ENCODE peak calls at places on chromosomes 7 and 10, in nine cellular contexts. One of them, this sample, is unnamed.

GRCh38 chr10:102358717-102359382 is 36.7 kb upstream of the NFKB2 start:
- DNase-seq in cardiac fibroblast: no peak
- DNase-seq in NCI-H1092: no peak
- DNase-seq in activated CD8-positive, alpha-beta memory T cell treated with anti-CD3 and anti-CD28 coated beads, Interleukin-2, amount 50 U/mL, for 4 hours: no peak
- DNase-seq in left colon: no peak
- DNase-seq in naive thymus-derived CD8-positive, alpha-beta T cell: no peak
- DNase-seq in AG10803: peak; percentile 65
- DNase-seq in NB4: no peak
- DNase-seq in activated naive CD4-positive, alpha-beta T cell: no peak
- DNase-seq in this sample: no peak

GRCh38 chr7:100371561-100372171 is 1.6 kb upstream of the PILRA start:
- DNase-seq in cardiac fibroblast: no peak
- DNase-seq in left colon: no peak
- DNase-seq in AG10803: no peak
- DNase-seq in NCI-H1092: no peak
- DNase-seq in activated naive CD4-positive, alpha-beta T cell: no peak
- DNase-seq in activated CD8-positive, alpha-beta memory T cell treated with anti-CD3 and anti-CD28 coated beads, Interleukin-2, amount 50 U/mL, for 4 hours: no peak
- DNase-seq in naive thymus-derived CD8-positive, alpha-beta T cell: no peak
- DNase-seq in NB4: peak; percentile 51
- DNase-seq in this sample: no peak

GRCh38 chr7:106848851-106849442 is 16.1 kb upstream of the PIK3CG start:
- DNase-seq in NCI-H1092: no peak
- DNase-seq in AG10803: peak; percentile 91
- DNase-seq in activated CD8-positive, alpha-beta memory T cell treated with anti-CD3 and anti-CD28 coated beads, Interleukin-2, amount 50 U/mL, for 4 hours: no peak
- DNase-seq in NB4: no peak
- DNase-seq in activated naive CD4-positive, alpha-beta T cell: no peak
- DNase-seq in cardiac fibroblast: peak; percentile 39
- DNase-seq in left colon: no peak
- DNase-seq in naive thymus-derived CD8-positive, alpha-beta T cell: no peak
- DNase-seq in this sample: no peak

GRCh38 chr7:94190599-94191061 is 186.5 kb upstream of the BET1 start:
- DNase-seq in naive thymus-derived CD8-positive, alpha-beta T cell: no peak
- DNase-seq in activated CD8-positive, alpha-beta memory T cell treated with anti-CD3 and anti-CD28 coated beads, Interleukin-2, amount 50 U/mL, for 4 hours: no peak
- DNase-seq in activated naive CD4-positive, alpha-beta T cell: no peak
- DNase-seq in NB4: no peak
- DNase-seq in cardiac fibroblast: peak; percentile 96
- DNase-seq in AG10803: peak; percentile 97
- DNase-seq in NCI-H1092: peak; percentile 61
- DNase-seq in left colon: no peak
- DNase-seq in this sample: no peak

GRCh38 chr10:124267231-124267885 is 151.4 kb downstream of the OAT start:
- DNase-seq in AG10803: peak; percentile 56
- DNase-seq in naive thymus-derived CD8-positive, alpha-beta T cell: no peak
- DNase-seq in cardiac fibroblast: peak; percentile 20
- DNase-seq in NCI-H1092: peak; percentile 3
- DNase-seq in NB4: no peak
- DNase-seq in activated CD8-positive, alpha-beta memory T cell treated with anti-CD3 and anti-CD28 coated beads, Interleukin-2, amount 50 U/mL, for 4 hours: no peak
- DNase-seq in activated naive CD4-positive, alpha-beta T cell: no peak
- DNase-seq in left colon: no peak
- DNase-seq in this sample: no peak

GRCh38 chr10:50275650-50276235 is 24.4 kb upstream of the ASAH2 start:
- DNase-seq in NCI-H1092: no peak
- DNase-seq in activated naive CD4-positive, alpha-beta T cell: peak; percentile 4
- DNase-seq in left colon: peak; percentile 65
- DNase-seq in naive thymus-derived CD8-positive, alpha-beta T cell: no peak
- DNase-seq in NB4: peak; percentile 51
- DNase-seq in AG10803: no peak
- DNase-seq in activated CD8-positive, alpha-beta memory T cell treated with anti-CD3 and anti-CD28 coated beads, Interleukin-2, amount 50 U/mL, for 4 hours: peak; percentile 23
- DNase-seq in cardiac fibroblast: peak; percentile 47
- DNase-seq in this sample: peak; percentile 85

GRCh38 chr10:103193107-103193819 is at the start of gene NT5C2:
- DNase-seq in NB4: peak; percentile 89
- DNase-seq in left colon: peak; percentile 86
- DNase-seq in cardiac fibroblast: peak; percentile 71
- DNase-seq in NCI-H1092: peak; percentile 27
- DNase-seq in naive thymus-derived CD8-positive, alpha-beta T cell: peak; percentile 76
- DNase-seq in AG10803: peak; percentile 76
- DNase-seq in activated naive CD4-positive, alpha-beta T cell: peak; percentile 78
- DNase-seq in activated CD8-positive, alpha-beta memory T cell treated with anti-CD3 and anti-CD28 coated beads, Interleukin-2, amount 50 U/mL, for 4 hours: peak; percentile 85
- DNase-seq in this sample: peak; percentile 89

GRCh38 chr7:6442114-6442513 is 5.6 kb downstream of the DAGLB start:
- DNase-seq in activated naive CD4-positive, alpha-beta T cell: no peak
- DNase-seq in cardiac fibroblast: peak; percentile 83
- DNase-seq in left colon: no peak
- DNase-seq in NB4: peak; percentile 61
- DNase-seq in activated CD8-positive, alpha-beta memory T cell treated with anti-CD3 and anti-CD28 coated beads, Interleukin-2, amount 50 U/mL, for 4 hours: no peak
- DNase-seq in naive thymus-derived CD8-positive, alpha-beta T cell: no peak
- DNase-seq in AG10803: no peak
- DNase-seq in NCI-H1092: no peak
- DNase-seq in this sample: no peak

GRCh38 chr7:13830604-13830915 is 158.9 kb downstream of the ETV1 start:
- DNase-seq in AG10803: no peak
- DNase-seq in naive thymus-derived CD8-positive, alpha-beta T cell: no peak
- DNase-seq in left colon: no peak
- DNase-seq in NCI-H1092: no peak
- DNase-seq in activated CD8-positive, alpha-beta memory T cell treated with anti-CD3 and anti-CD28 coated beads, Interleukin-2, amount 50 U/mL, for 4 hours: no peak
- DNase-seq in activated naive CD4-positive, alpha-beta T cell: no peak
- DNase-seq in NB4: no peak
- DNase-seq in cardiac fibroblast: peak; percentile 73
- DNase-seq in this sample: no peak

GRCh38 chr7:98867271-98867701 is 2.5 kb downstream of the TMEM130 start:
- DNase-seq in NB4: no peak
- DNase-seq in activated CD8-positive, alpha-beta memory T cell treated with anti-CD3 and anti-CD28 coated beads, Interleukin-2, amount 50 U/mL, for 4 hours: no peak
- DNase-seq in activated naive CD4-positive, alpha-beta T cell: no peak
- DNase-seq in cardiac fibroblast: peak; percentile 9
- DNase-seq in left colon: no peak
- DNase-seq in NCI-H1092: no peak
- DNase-seq in naive thymus-derived CD8-positive, alpha-beta T cell: no peak
- DNase-seq in AG10803: no peak
- DNase-seq in this sample: no peak

GRCh38 chr7:159105845-159106614 is 38.6 kb downstream of the VIPR2 start:
- DNase-seq in cardiac fibroblast: no peak
- DNase-seq in left colon: no peak
- DNase-seq in NCI-H1092: no peak
- DNase-seq in activated CD8-positive, alpha-beta memory T cell treated with anti-CD3 and anti-CD28 coated beads, Interleukin-2, amount 50 U/mL, for 4 hours: no peak
- DNase-seq in naive thymus-derived CD8-positive, alpha-beta T cell: no peak
- DNase-seq in NB4: no peak
- DNase-seq in activated naive CD4-positive, alpha-beta T cell: no peak
- DNase-seq in AG10803: no peak
- DNase-seq in this sample: no peak

GRCh38 chr10:6511347-6511746 is 68.7 kb downstream of the PRKCQ start:
- DNase-seq in AG10803: no peak
- DNase-seq in left colon: no peak
- DNase-seq in activated naive CD4-positive, alpha-beta T cell: no peak
- DNase-seq in activated CD8-positive, alpha-beta memory T cell treated with anti-CD3 and anti-CD28 coated beads, Interleukin-2, amount 50 U/mL, for 4 hours: no peak
- DNase-seq in NCI-H1092: no peak
- DNase-seq in cardiac fibroblast: no peak
- DNase-seq in naive thymus-derived CD8-positive, alpha-beta T cell: no peak
- DNase-seq in NB4: no peak
- DNase-seq in this sample: no peak

GRCh38 chr7:99120503-99120902 is 23.4 kb downstream of the SMURF1 start:
- DNase-seq in NCI-H1092: no peak
- DNase-seq in activated naive CD4-positive, alpha-beta T cell: no peak
- DNase-seq in naive thymus-derived CD8-positive, alpha-beta T cell: no peak
- DNase-seq in cardiac fibroblast: peak; percentile 58
- DNase-seq in NB4: peak; percentile 89
- DNase-seq in activated CD8-positive, alpha-beta memory T cell treated with anti-CD3 and anti-CD28 coated beads, Interleukin-2, amount 50 U/mL, for 4 hours: no peak
- DNase-seq in AG10803: peak; percentile 73
- DNase-seq in left colon: no peak
- DNase-seq in this sample: peak; percentile 88

GRCh38 chr10:75115137-75115536 is 3.7 kb downstream of the SAMD8 start:
- DNase-seq in NCI-H1092: no peak
- DNase-seq in activated naive CD4-positive, alpha-beta T cell: no peak
- DNase-seq in activated CD8-positive, alpha-beta memory T cell treated with anti-CD3 and anti-CD28 coated beads, Interleukin-2, amount 50 U/mL, for 4 hours: no peak
- DNase-seq in left colon: no peak
- DNase-seq in NB4: peak; percentile 42
- DNase-seq in AG10803: peak; percentile 53
- DNase-seq in cardiac fibroblast: peak; percentile 40
- DNase-seq in naive thymus-derived CD8-positive, alpha-beta T cell: no peak
- DNase-seq in this sample: peak; percentile 53

GRCh38 chr7:133985300-133985699 is 141.8 kb upstream of the LRGUK start:
- DNase-seq in left colon: no peak
- DNase-seq in AG10803: no peak
- DNase-seq in NB4: no peak
- DNase-seq in NCI-H1092: no peak
- DNase-seq in activated naive CD4-positive, alpha-beta T cell: no peak
- DNase-seq in cardiac fibroblast: no peak
- DNase-seq in naive thymus-derived CD8-positive, alpha-beta T cell: no peak
- DNase-seq in activated CD8-positive, alpha-beta memory T cell treated with anti-CD3 and anti-CD28 coated beads, Interleukin-2, amount 50 U/mL, for 4 hours: no peak
- DNase-seq in this sample: no peak

GRCh38 chr10:51321968-51322367 is 247.7 kb downstream of the PRKG1 start:
- DNase-seq in left colon: no peak
- DNase-seq in activated naive CD4-positive, alpha-beta T cell: no peak
- DNase-seq in AG10803: peak; percentile 78
- DNase-seq in NB4: no peak
- DNase-seq in cardiac fibroblast: no peak
- DNase-seq in naive thymus-derived CD8-positive, alpha-beta T cell: no peak
- DNase-seq in NCI-H1092: no peak
- DNase-seq in activated CD8-positive, alpha-beta memory T cell treated with anti-CD3 and anti-CD28 coated beads, Interleukin-2, amount 50 U/mL, for 4 hours: no peak
- DNase-seq in this sample: no peak

GRCh38 chr7:18511351-18511750 is 15.8 kb downstream of the HDAC9 start:
- DNase-seq in NB4: no peak
- DNase-seq in NCI-H1092: no peak
- DNase-seq in activated naive CD4-positive, alpha-beta T cell: no peak
- DNase-seq in cardiac fibroblast: no peak
- DNase-seq in activated CD8-positive, alpha-beta memory T cell treated with anti-CD3 and anti-CD28 coated beads, Interleukin-2, amount 50 U/mL, for 4 hours: no peak
- DNase-seq in naive thymus-derived CD8-positive, alpha-beta T cell: no peak
- DNase-seq in left colon: no peak
- DNase-seq in AG10803: no peak
- DNase-seq in this sample: no peak